ENCODE peak calls at places on chromosomes 5 and 9, in six cellular contexts. H is cardiac muscle cell; U is dorsolateral prefrontal cortex; D is CD8-positive, alpha-beta T cell; B is A549; J is psoas muscle. T is an unnamed sample.

GRCh38 chr9:13817754-13818278 is 496.1 kb downstream of the NFIB start:
- DNase-seq in J (no peak), D (no peak), U (no peak), B (no peak), H (no peak), T (no peak)

GRCh38 chr9:20262611-20263010 is 359.7 kb downstream of the MLLT3 start:
- DNase-seq in U (no peak), B (no peak), J (no peak), H (no peak), D (no peak), T (no peak)

GRCh38 chr9:93533863-93534262 is 42.5 kb upstream of the PHF2 start:
- DNase-seq in H (no peak), B (no peak), U (no peak), J (no peak), D (no peak), T (no peak)

GRCh38 chr9:136095028-136095494 is at the start of gene NACC2:
- DNase-seq in J (peak), U (no peak), B (peak), H (peak), D (no peak), T (peak)

GRCh38 chr9:68500457-68501158 is 40.1 kb downstream of the TMEM252 start:
- DNase-seq in U (no peak), B (peak), J (no peak), D (no peak), H (no peak), T (peak)

GRCh38 chr5:102545175-102545574 is 46.4 kb upstream of the SLCO6A1 start:
- DNase-seq in D (no peak), H (peak), U (no peak), J (no peak), B (peak), T (no peak)

GRCh38 chr9:91395553-91396470 is 27.8 kb downstream of the NFIL3 start:
- DNase-seq in D (no peak), J (no peak), H (no peak), U (no peak), B (no peak), T (no peak)

GRCh38 chr9:35731415-35732184 is 395 bp downstream of the TLN1 start:
- DNase-seq in H (no peak), B (peak), D (no peak), J (no peak), U (no peak), T (peak)

GRCh38 chr5:125059255-125060050 is 313.0 kb upstream of the ZNF608 start:
- DNase-seq in U (no peak), B (no peak), H (no peak), J (no peak), D (no peak), T (no peak)

GRCh38 chr9:108549184-108549583 is 306.6 kb downstream of the ACTL7B start:
- DNase-seq in D (no peak), U (no peak), B (peak), H (no peak), J (no peak), T (no peak)

GRCh38 chr9:76023715-76024195 is 133.3 kb downstream of the PCSK5 start:
- DNase-seq in H (no peak), B (no peak), U (no peak), J (no peak), D (peak), T (no peak)

GRCh38 chr5:110590187-110590586 is 136.3 kb downstream of the TMEM232 start:
- DNase-seq in B (peak), H (peak), D (no peak), J (no peak), U (no peak), T (no peak)

GRCh38 chr5:88889165-88890069 is 6.4 kb upstream of the MEF2C start:
- DNase-seq in U (peak), J (peak), B (no peak), H (peak), D (no peak), T (peak)

GRCh38 chr5:154486427-154486866 is 8.4 kb upstream of the HAND1 start:
- DNase-seq in H (peak), U (no peak), J (no peak), D (no peak), B (no peak), T (no peak)

GRCh38 chr5:136042665-136043121 is 13.9 kb downstream of the TGFBI start:
- DNase-seq in D (no peak), H (no peak), B (no peak), U (no peak), J (no peak), T (no peak)

GRCh38 chr9:135948873-135949665 is 12.1 kb downstream of the UBAC1 start:
- DNase-seq in U (no peak), B (no peak), H (no peak), D (no peak), J (no peak), T (no peak)

GRCh38 chr5:98109561-98110006 is 663.9 kb upstream of the RGMB start:
- DNase-seq in U (no peak), J (no peak), B (no peak), H (no peak), D (no peak), T (no peak)

GRCh38 chr9:14440062-14440461 is 126.1 kb upstream of the NFIB start:
- DNase-seq in H (no peak), D (no peak), B (no peak), J (no peak), U (no peak), T (no peak)

GRCh38 chr5:180336234-180337020 is 16.7 kb downstream of the GFPT2 start:
- DNase-seq in H (no peak), U (no peak), J (no peak), B (no peak), D (no peak), T (no peak)

GRCh38 chr5:92017786-92018185 is 634.7 kb upstream of the ARRDC3 start:
- DNase-seq in D (no peak), B (peak), U (no peak), J (no peak), H (no peak), T (no peak)

GRCh38 chr5:124865603-124866354 is 119.3 kb upstream of the ZNF608 start:
- DNase-seq in D (no peak), B (no peak), U (no peak), J (no peak), H (no peak), T (no peak)

GRCh38 chr9:90864779-90865178 is 63.2 kb downstream of the SYK start:
- DNase-seq in U (no peak), J (no peak), B (no peak), H (no peak), D (no peak), T (no peak)

GRCh38 chr9:37531699-37532098 is 44.5 kb downstream of the FBXO10 start:
- DNase-seq in B (no peak), D (no peak), U (no peak), J (no peak), H (no peak), T (no peak)

DNA sequence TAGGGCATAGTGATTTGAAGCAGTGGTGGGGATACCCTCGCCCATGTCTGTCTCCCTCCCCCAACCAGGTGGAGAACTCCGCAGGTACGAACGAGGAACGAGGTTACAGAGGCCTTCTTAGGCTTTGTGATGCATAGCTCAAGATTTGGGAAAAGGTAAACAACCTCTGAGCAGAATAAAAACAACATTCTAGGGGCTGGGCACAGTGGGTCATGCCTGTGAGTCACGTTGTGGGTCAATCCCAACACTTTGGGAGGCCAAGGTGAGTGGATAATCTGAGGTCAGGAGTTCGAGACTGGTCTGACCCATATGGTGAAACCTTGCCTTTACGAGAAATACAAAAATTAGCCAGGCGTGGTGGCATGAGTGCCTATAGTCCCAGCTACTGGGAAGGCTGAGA is 3.6 kb upstream of the LCP2 start:
- DNase-seq in D (no peak), H (no peak), U (no peak), B (no peak), J (no peak), T (no peak)
- H3K27ac ChIP-seq in D (no peak), H (no peak), U (no peak), B (no peak), J (no peak), T (no peak)

GRCh38 chr5:10588779-10589447 is 25.0 kb downstream of the ANKRD33B start:
- DNase-seq in B (no peak), J (no peak), H (no peak), U (no peak), D (no peak), T (no peak)

GRCh38 chr5:10592598-10592997 is 28.7 kb downstream of the ANKRD33B start:
- DNase-seq in J (no peak), U (no peak), H (no peak), D (no peak), B (no peak), T (no peak)

GRCh38 chr5:10590226-10591047 is 26.6 kb downstream of the ANKRD33B start:
- DNase-seq in U (no peak), D (no peak), J (no peak), B (peak), H (no peak), T (no peak)

GRCh38 chr5:10591946-10592345 is 28.1 kb downstream of the ANKRD33B start:
- DNase-seq in U (no peak), H (no peak), B (no peak), J (no peak), D (no peak), T (no peak)

GRCh38 chr5:10591159-10591558 is 27.3 kb downstream of the ANKRD33B start:
- DNase-seq in B (no peak), J (no peak), H (no peak), D (no peak), U (no peak), T (no peak)
- H3K27ac ChIP-seq in B (peak), J (peak), H (no peak), D (no peak), U (no peak), T (no peak)

DNA sequence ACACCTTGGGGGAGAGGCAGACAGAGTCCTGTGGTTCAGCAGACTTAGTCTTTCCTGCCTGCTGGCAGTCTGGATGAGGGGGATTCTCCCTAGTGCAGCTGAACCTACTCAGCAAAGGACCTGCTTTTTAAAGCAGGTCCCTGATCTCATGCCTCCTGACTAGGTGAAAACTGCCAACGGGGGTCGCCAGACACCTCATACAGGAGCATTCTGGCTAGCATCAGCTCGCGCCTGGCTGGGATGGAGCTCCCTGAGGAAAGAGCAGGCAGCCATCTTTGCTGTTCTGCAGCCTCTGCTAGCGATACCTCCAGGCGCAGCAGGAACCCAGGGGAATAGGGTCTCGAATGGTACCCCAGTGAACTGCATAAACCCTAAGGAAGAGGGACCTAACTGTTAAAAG is 225.2 kb downstream of the CDH9 start:
- DNase-seq in B (no peak), H (no peak), U (no peak), D (no peak), J (no peak), T (no peak)
- H3K27ac ChIP-seq in B (no peak), H (no peak), U (no peak), D (no peak), J (no peak), T (no peak)

DNA sequence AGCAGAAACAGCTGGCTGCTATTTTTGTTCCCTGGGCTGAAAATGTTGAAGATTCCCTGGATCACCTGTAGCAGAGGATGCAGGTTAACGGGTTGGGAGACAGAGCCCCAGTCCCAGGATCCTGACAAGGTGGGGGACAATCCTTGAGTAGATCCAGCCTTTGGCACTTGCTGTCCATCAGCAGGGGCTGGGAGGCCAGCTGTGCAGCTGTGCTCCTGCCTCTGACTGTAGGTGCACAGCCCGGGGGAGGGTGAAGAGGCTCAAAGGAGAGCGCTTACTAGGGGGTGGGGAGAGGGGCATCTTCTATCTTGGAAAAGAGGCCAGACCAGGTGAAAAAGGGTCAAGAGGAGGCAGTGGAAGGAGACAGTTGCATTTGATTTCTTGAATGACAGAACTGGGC is 3.5 kb upstream of the DDX41 start:
- DNase-seq in D (no peak), J (no peak), U (no peak), H (no peak), B (no peak), T (no peak)
- H3K27ac ChIP-seq in D (no peak), J (peak), U (no peak), H (no peak), B (no peak), T (no peak)

DNA sequence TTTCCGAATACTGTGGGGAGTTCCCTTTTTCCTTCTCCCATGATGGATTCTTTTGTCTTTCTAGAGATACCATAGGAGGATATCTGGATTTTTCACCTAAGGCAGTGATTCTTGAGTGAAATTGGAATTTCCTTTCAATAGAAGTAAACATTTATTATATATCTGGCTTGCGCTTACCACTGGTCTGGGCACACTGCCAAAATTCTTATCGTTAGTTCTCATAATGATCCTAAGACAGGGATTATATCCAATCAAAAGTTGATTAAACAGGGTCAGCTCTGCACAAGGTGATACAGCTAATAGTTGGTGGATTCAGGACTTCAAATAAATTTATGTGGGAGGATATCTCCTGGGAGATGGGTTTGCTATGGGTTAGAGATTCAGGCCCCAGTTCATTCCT is 9.6 kb downstream of the TLE4 start:
- DNase-seq in U (no peak), H (no peak), J (no peak), B (no peak), D (no peak), T (no peak)
- H3K27ac ChIP-seq in U (no peak), H (no peak), J (peak), B (no peak), D (peak), T (no peak)

GRCh38 chr5:172868924-172869565 is 35.0 kb downstream of the ERGIC1 start:
- DNase-seq in U (peak), D (no peak), B (peak), H (no peak), J (peak), T (peak)

GRCh38 chr5:172866378-172866777 is 32.3 kb downstream of the ERGIC1 start:
- DNase-seq in J (no peak), B (no peak), D (no peak), H (no peak), U (no peak), T (no peak)

GRCh38 chr5:172868436-172868923 is 34.4 kb downstream of the ERGIC1 start:
- DNase-seq in H (no peak), J (no peak), U (no peak), D (no peak), B (peak), T (no peak)

GRCh38 chr5:172866802-172867748 is 33.0 kb downstream of the ERGIC1 start:
- DNase-seq in U (no peak), B (no peak), D (no peak), J (peak), H (peak), T (peak)

DNA sequence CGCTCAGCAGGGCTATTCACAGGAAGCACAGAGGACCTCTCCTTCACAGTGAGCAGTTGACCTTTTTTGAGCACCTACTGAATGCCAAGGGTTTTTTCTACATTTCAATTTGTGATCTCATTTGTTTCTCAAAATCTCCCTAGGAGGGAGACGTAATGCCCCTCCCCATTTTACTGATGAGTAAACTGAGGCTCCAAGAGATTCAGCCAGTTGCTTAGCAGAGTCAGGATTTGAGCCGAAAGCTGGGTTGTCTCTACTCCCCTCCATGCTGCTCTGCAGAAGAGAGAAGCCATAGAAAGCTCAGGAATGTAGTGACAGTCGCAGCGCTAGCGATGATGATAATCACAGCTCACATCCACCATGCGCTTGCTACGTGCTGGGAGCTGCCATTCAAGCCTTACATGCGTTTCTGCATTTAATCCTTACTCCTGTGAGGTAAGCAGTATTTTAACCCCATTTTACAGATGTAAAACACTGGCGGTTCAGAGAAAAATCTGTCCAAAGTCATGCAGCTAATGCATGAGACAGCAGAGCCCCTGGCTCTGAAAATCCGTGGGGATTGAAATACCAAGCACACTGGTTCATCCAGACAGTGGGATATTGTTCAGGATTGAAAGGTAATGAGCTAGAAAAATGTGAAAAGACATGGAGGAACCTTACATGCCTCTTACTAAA is 33.8 kb downstream of the ERGIC1 start:
- DNase-seq in D (no peak), U (no peak), B (no peak), J (no peak), H (no peak), T (no peak)
- H3K27ac ChIP-seq in D (no peak), U (peak), B (peak), J (peak), H (no peak), T (peak)

DNA sequence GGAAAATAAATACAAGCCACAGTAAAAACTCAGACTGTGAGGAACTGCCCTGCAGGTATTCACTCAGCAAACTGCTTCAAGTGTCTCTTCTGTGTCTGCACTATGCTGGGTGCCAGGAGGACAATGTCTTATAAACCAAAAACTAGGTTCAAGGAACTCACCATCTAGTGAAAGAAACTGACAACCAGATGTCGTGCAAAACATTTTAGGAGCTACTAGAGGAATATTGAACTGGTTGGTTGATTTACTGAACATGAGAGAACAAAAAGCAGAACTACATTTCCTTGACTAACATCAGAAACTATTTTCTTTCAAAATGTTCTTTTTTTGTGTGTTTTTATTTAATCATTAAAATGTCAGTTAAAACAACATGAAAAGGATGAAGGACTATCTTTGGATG is 35.2 kb downstream of the ZNF366 start:
- DNase-seq in H (no peak), B (no peak), U (no peak), D (no peak), J (no peak), T (no peak)
- H3K27ac ChIP-seq in H (no peak), B (no peak), U (no peak), D (no peak), J (no peak), T (no peak)

T was measured in tibial artery.